ENCODE peak calls at places on chromosomes 16 and 17, in six cellular contexts. One of them, this sample, is unnamed.

GRCh38 chr17:21199311-21199710 is 14.7 kb downstream of the TMEM11 start:
- DNase-seq in HFF-Myc: no peak
- DNase-seq in anterior cingulate cortex: no peak
- DNase-seq in NCI-H446: no peak
- DNase-seq in NCI-H2171: no peak
- DNase-seq in C1 segment of cervical spinal cord: no peak
- DNase-seq in this sample: no peak

GRCh38 chr17:71631483-71631882 is 489.3 kb upstream of the SOX9 start:
- DNase-seq in HFF-Myc: no peak
- DNase-seq in anterior cingulate cortex: no peak
- DNase-seq in NCI-H446: no peak
- DNase-seq in NCI-H2171: no peak
- DNase-seq in C1 segment of cervical spinal cord: no peak
- DNase-seq in this sample: no peak

GRCh38 chr16:24357511-24357910 is 101.4 kb downstream of the CACNG3 start:
- DNase-seq in HFF-Myc: no peak
- DNase-seq in anterior cingulate cortex: no peak
- DNase-seq in NCI-H446: no peak
- DNase-seq in NCI-H2171: no peak
- DNase-seq in C1 segment of cervical spinal cord: no peak
- DNase-seq in this sample: no peak

GRCh38 chr17:45052052-45052772 is 780 bp upstream of the DCAKD start:
- DNase-seq in HFF-Myc: no peak
- DNase-seq in anterior cingulate cortex: no peak
- DNase-seq in NCI-H446: no peak
- DNase-seq in NCI-H2171: no peak
- DNase-seq in C1 segment of cervical spinal cord: peak; percentile 5
- DNase-seq in this sample: no peak

GRCh38 chr17:45968732-45969131 is 30.3 kb upstream of the STH start:
- DNase-seq in HFF-Myc: no peak
- DNase-seq in anterior cingulate cortex: no peak
- DNase-seq in NCI-H446: no peak
- DNase-seq in NCI-H2171: no peak
- DNase-seq in C1 segment of cervical spinal cord: no peak
- DNase-seq in this sample: no peak

GRCh38 chr17:74212913-74213791 is at the start of gene TTYH2:
- DNase-seq in HFF-Myc: peak; percentile 71
- DNase-seq in anterior cingulate cortex: peak; percentile 81
- DNase-seq in NCI-H446: peak; percentile 67
- DNase-seq in NCI-H2171: peak; percentile 88
- DNase-seq in C1 segment of cervical spinal cord: peak; percentile 87
- DNase-seq in this sample: peak; percentile 90

GRCh38 chr17:22470411-22471175 is 778.3 kb downstream of the KCNJ18 start:
- DNase-seq in HFF-Myc: no peak
- DNase-seq in anterior cingulate cortex: no peak
- DNase-seq in NCI-H446: no peak
- DNase-seq in NCI-H2171: no peak
- DNase-seq in C1 segment of cervical spinal cord: no peak
- DNase-seq in this sample: no peak

GRCh38 chr16:89922477-89922883 is 662 bp upstream of the TUBB3 start:
- DNase-seq in HFF-Myc: peak; percentile 83
- DNase-seq in anterior cingulate cortex: peak; percentile 44
- DNase-seq in NCI-H446: no peak
- DNase-seq in NCI-H2171: peak; percentile 12
- DNase-seq in C1 segment of cervical spinal cord: peak; percentile 53
- DNase-seq in this sample: peak; percentile 33

GRCh38 chr17:29061036-29061435 is 18.1 kb downstream of the PIPOX start:
- DNase-seq in HFF-Myc: no peak
- DNase-seq in anterior cingulate cortex: peak; percentile 18
- DNase-seq in NCI-H446: no peak
- DNase-seq in NCI-H2171: no peak
- DNase-seq in C1 segment of cervical spinal cord: no peak
- DNase-seq in this sample: no peak

GRCh38 chr17:50148226-50149098 is 2.0 kb downstream of the PPP1R9B start:
- DNase-seq in HFF-Myc: no peak
- DNase-seq in anterior cingulate cortex: peak; percentile 63
- DNase-seq in NCI-H446: no peak
- DNase-seq in NCI-H2171: peak; percentile 38
- DNase-seq in C1 segment of cervical spinal cord: peak; percentile 81
- DNase-seq in this sample: peak; percentile 80

GRCh38 chr16:24580665-24581064 is 41.3 kb downstream of the RBBP6 start:
- DNase-seq in HFF-Myc: peak; percentile 5
- DNase-seq in anterior cingulate cortex: no peak
- DNase-seq in NCI-H446: no peak
- DNase-seq in NCI-H2171: no peak
- DNase-seq in C1 segment of cervical spinal cord: no peak
- DNase-seq in this sample: no peak

GRCh38 chr16:49776085-49776501 is 79.8 kb downstream of the ZNF423 start:
- DNase-seq in HFF-Myc: no peak
- DNase-seq in anterior cingulate cortex: no peak
- DNase-seq in NCI-H446: no peak
- DNase-seq in NCI-H2171: no peak
- DNase-seq in C1 segment of cervical spinal cord: no peak
- DNase-seq in this sample: peak; percentile 18

GRCh38 chr16:88807626-88808453 is 3.9 kb downstream of the APRT start:
- DNase-seq in HFF-Myc: no peak
- DNase-seq in anterior cingulate cortex: no peak
- DNase-seq in NCI-H446: no peak
- DNase-seq in NCI-H2171: no peak
- DNase-seq in C1 segment of cervical spinal cord: no peak
- DNase-seq in this sample: no peak

GRCh38 chr16:49754495-49755290 is 101.2 kb downstream of the ZNF423 start:
- DNase-seq in HFF-Myc: no peak
- DNase-seq in anterior cingulate cortex: no peak
- DNase-seq in NCI-H446: no peak
- DNase-seq in NCI-H2171: no peak
- DNase-seq in C1 segment of cervical spinal cord: no peak
- DNase-seq in this sample: peak; percentile 15

GRCh38 chr17:77717941-77718668 is 240.4 kb upstream of the TNRC6C start:
- DNase-seq in HFF-Myc: no peak
- DNase-seq in anterior cingulate cortex: no peak
- DNase-seq in NCI-H446: no peak
- DNase-seq in NCI-H2171: no peak
- DNase-seq in C1 segment of cervical spinal cord: no peak
- DNase-seq in this sample: no peak

GRCh38 chr17:38881600-38882191 is 11.8 kb downstream of the LASP1 start:
- DNase-seq in HFF-Myc: no peak
- DNase-seq in anterior cingulate cortex: no peak
- DNase-seq in NCI-H446: no peak
- DNase-seq in NCI-H2171: no peak
- DNase-seq in C1 segment of cervical spinal cord: no peak
- DNase-seq in this sample: peak; percentile 57

GRCh38 chr16:28321700-28322411 is 29.5 kb downstream of the SBK1 start:
- DNase-seq in HFF-Myc: no peak
- DNase-seq in anterior cingulate cortex: no peak
- DNase-seq in NCI-H446: no peak
- DNase-seq in NCI-H2171: no peak
- DNase-seq in C1 segment of cervical spinal cord: no peak
- DNase-seq in this sample: peak; percentile 28

GRCh38 chr17:77770331-77771105 is 188.0 kb upstream of the TNRC6C start:
- DNase-seq in HFF-Myc: no peak
- DNase-seq in anterior cingulate cortex: no peak
- DNase-seq in NCI-H446: no peak
- DNase-seq in NCI-H2171: peak; percentile 39
- DNase-seq in C1 segment of cervical spinal cord: no peak
- DNase-seq in this sample: no peak

GRCh38 chr16:1941924-1942809 is 832 bp downstream of the MSRB1 start:
- DNase-seq in HFF-Myc: no peak
- DNase-seq in anterior cingulate cortex: no peak
- DNase-seq in NCI-H446: no peak
- DNase-seq in NCI-H2171: no peak
- DNase-seq in C1 segment of cervical spinal cord: no peak
- DNase-seq in this sample: peak; percentile 17

GRCh38 chr17:9705745-9706144 is 60.4 kb downstream of the USP43 start:
- DNase-seq in HFF-Myc: no peak
- DNase-seq in anterior cingulate cortex: no peak
- DNase-seq in NCI-H446: no peak
- DNase-seq in NCI-H2171: no peak
- DNase-seq in C1 segment of cervical spinal cord: no peak
- DNase-seq in this sample: no peak

GRCh38 chr16:68074850-68075249 is 10.3 kb upstream of the NFATC3 start:
- DNase-seq in HFF-Myc: no peak
- DNase-seq in anterior cingulate cortex: no peak
- DNase-seq in NCI-H446: no peak
- DNase-seq in NCI-H2171: no peak
- DNase-seq in C1 segment of cervical spinal cord: no peak
- DNase-seq in this sample: no peak

GRCh38 chr17:75776399-75777242 is 8.0 kb upstream of the UNK start:
- DNase-seq in HFF-Myc: no peak
- DNase-seq in anterior cingulate cortex: no peak
- DNase-seq in NCI-H446: no peak
- DNase-seq in NCI-H2171: no peak
- DNase-seq in C1 segment of cervical spinal cord: no peak
- DNase-seq in this sample: peak; percentile 58

GRCh38 chr16:46843898-46844642 is 13.1 kb upstream of the C16orf87 start:
- DNase-seq in HFF-Myc: no peak
- DNase-seq in anterior cingulate cortex: no peak
- DNase-seq in NCI-H446: no peak
- DNase-seq in NCI-H2171: no peak
- DNase-seq in C1 segment of cervical spinal cord: no peak
- DNase-seq in this sample: no peak

GRCh38 chr17:21171970-21172510 is 41.9 kb downstream of the TMEM11 start:
- DNase-seq in HFF-Myc: no peak
- DNase-seq in anterior cingulate cortex: no peak
- DNase-seq in NCI-H446: no peak
- DNase-seq in NCI-H2171: no peak
- DNase-seq in C1 segment of cervical spinal cord: no peak
- DNase-seq in this sample: no peak

GRCh38 chr17:51769231-51769630 is 389.3 kb downstream of the CA10 start:
- DNase-seq in HFF-Myc: no peak
- DNase-seq in anterior cingulate cortex: no peak
- DNase-seq in NCI-H446: no peak
- DNase-seq in NCI-H2171: no peak
- DNase-seq in C1 segment of cervical spinal cord: no peak
- DNase-seq in this sample: no peak

GRCh38 chr17:77899494-77899893 is 59.0 kb upstream of the TNRC6C start:
- DNase-seq in HFF-Myc: no peak
- DNase-seq in anterior cingulate cortex: no peak
- DNase-seq in NCI-H446: peak; percentile 26
- DNase-seq in NCI-H2171: peak; percentile 36
- DNase-seq in C1 segment of cervical spinal cord: no peak
- DNase-seq in this sample: peak; percentile 93

GRCh38 chr16:75250089-75250808 is 1.2 kb downstream of the BCAR1 start:
- DNase-seq in HFF-Myc: no peak
- DNase-seq in anterior cingulate cortex: no peak
- DNase-seq in NCI-H446: no peak
- DNase-seq in NCI-H2171: no peak
- DNase-seq in C1 segment of cervical spinal cord: no peak
- DNase-seq in this sample: peak; percentile 76

GRCh38 chr17:72614476-72614870 is 478.0 kb downstream of the SLC39A11 start:
- DNase-seq in HFF-Myc: no peak
- DNase-seq in anterior cingulate cortex: no peak
- DNase-seq in NCI-H446: no peak
- DNase-seq in NCI-H2171: no peak
- DNase-seq in C1 segment of cervical spinal cord: no peak
- DNase-seq in this sample: no peak

GRCh38 chr17:2414665-2415064 is 13.8 kb upstream of the MNT start:
- DNase-seq in HFF-Myc: no peak
- DNase-seq in anterior cingulate cortex: no peak
- DNase-seq in NCI-H446: no peak
- DNase-seq in NCI-H2171: no peak
- DNase-seq in C1 segment of cervical spinal cord: no peak
- DNase-seq in this sample: no peak

This sample was measured in thyroid gland.